ENCODE peak calls at places on chromosomes 13 and 19, in five cellular contexts. A, K, B, N and J are unnamed samples.

GRCh38 chr19:44653977-44654784 is 10.5 kb downstream of the PVR start:
- DNase-seq in B (peak), N (no peak), K (peak), A (peak), J (peak)

GRCh38 chr19:44308011-44308410 is 3.2 kb upstream of the ZNF235 start:
- DNase-seq in A (no peak), K (peak), B (no peak), N (no peak), J (no peak)

GRCh38 chr19:5354403-5354802 is 13.8 kb upstream of the PTPRS start:
- DNase-seq in A (peak), K (peak), B (no peak), N (no peak), J (no peak)

GRCh38 chr19:17347361-17347760 is 10.0 kb downstream of the GTPBP3 start:
- DNase-seq in B (no peak), N (no peak), K (peak), A (no peak), J (peak)

GRCh38 chr13:44801990-44802389 is 187.3 kb downstream of the NUFIP1 start:
- DNase-seq in K (peak), B (no peak), N (no peak), A (no peak), J (no peak)

GRCh38 chr13:51737609-51738008 is 66.4 kb downstream of the DHRS12 start:
- DNase-seq in N (no peak), A (no peak), B (no peak), K (no peak), J (no peak)

GRCh38 chr19:16904599-16904998 is 15.8 kb downstream of the F2RL3 start:
- DNase-seq in N (no peak), A (no peak), B (no peak), K (no peak), J (no peak)

GRCh38 chr19:41420101-41420880 is 6.9 kb downstream of the B3GNT8 start:
- DNase-seq in A (no peak), B (no peak), N (no peak), K (no peak), J (no peak)

GRCh38 chr13:66076417-66076816 is 1153.7 kb downstream of the PCDH9 start:
- DNase-seq in N (no peak), B (no peak), K (no peak), A (no peak), J (no peak)

GRCh38 chr13:90696254-90696653 is 651.2 kb upstream of the MIR17HG start:
- DNase-seq in B (no peak), K (peak), A (no peak), N (no peak), J (no peak)

GRCh38 chr13:41554626-41555386 is 97.5 kb downstream of the RGCC start:
- DNase-seq in B (no peak), A (peak), N (no peak), K (no peak), J (no peak)

GRCh38 chr13:52994051-52994450 is 34.6 kb upstream of the OLFM4 start:
- DNase-seq in K (no peak), N (no peak), B (no peak), A (no peak), J (no peak)

GRCh38 chr19:8513687-8514504 is at the start of gene ZNF414:
- DNase-seq in A (peak), K (peak), N (peak), B (peak), J (peak)

GRCh38 chr19:1401138-1401888 is at the start of gene GAMT:
- DNase-seq in A (peak), K (peak), B (peak), N (peak), J (no peak)

GRCh38 chr13:30154531-30154930 is 152.8 kb downstream of the KATNAL1 start:
- DNase-seq in A (no peak), B (no peak), N (no peak), K (no peak), J (no peak)

GRCh38 chr13:46373623-46374022 is 13.4 kb downstream of the RUBCNL start:
- DNase-seq in N (no peak), A (no peak), B (no peak), K (no peak), J (no peak)